ENCODE peak calls at places on chromosomes 7 and 10, in five cellular contexts. Z, P, O, E and H are unnamed samples.

GRCh38 chr10:88236121-88236743 is 346.9 kb downstream of the RNLS start:
- DNase-seq in Z (no peak), P (no peak), O (no peak), E (no peak), H (no peak)

GRCh38 chr10:124717911-124718734 is 26.1 kb downstream of the FAM53B start:
- DNase-seq in Z (peak), P (peak), O (no peak), E (no peak), H (no peak)

GRCh38 chr7:83677180-83677866 is 28.4 kb upstream of the SEMA3E start:
- DNase-seq in Z (no peak), P (no peak), O (no peak), E (no peak), H (no peak)

GRCh38 chr10:132078746-132079345 is 13.1 kb downstream of the JAKMIP3 start:
- DNase-seq in Z (no peak), P (no peak), O (no peak), E (no peak), H (no peak)

GRCh38 chr7:30321992-30322637 is 37.7 kb downstream of the ZNRF2 start:
- DNase-seq in Z (no peak), P (peak), O (no peak), E (no peak), H (peak)

GRCh38 chr10:133419211-133419950 is 5.0 kb downstream of the SPRN start:
- DNase-seq in Z (no peak), P (no peak), O (no peak), E (no peak), H (no peak)

GRCh38 chr10:1170867-1171180 is 114.6 kb downstream of the WDR37 start:
- DNase-seq in Z (no peak), P (no peak), O (no peak), E (no peak), H (no peak)

GRCh38 chr7:156604311-156604710 is 36.3 kb upstream of the RNF32 start:
- DNase-seq in Z (no peak), P (no peak), O (no peak), E (no peak), H (no peak)

GRCh38 chr7:30244340-30244739 is 40.1 kb upstream of the ZNRF2 start:
- DNase-seq in Z (no peak), P (no peak), O (no peak), E (no peak), H (no peak)

GRCh38 chr10:1420663-1421362 is 316.5 kb downstream of the ADARB2 start:
- DNase-seq in Z (peak), P (no peak), O (peak), E (peak), H (peak)

GRCh38 chr10:48414778-48415177 is 108.3 kb downstream of the MAPK8 start:
- DNase-seq in Z (no peak), P (no peak), O (no peak), E (no peak), H (no peak)

GRCh38 chr10:83153714-83154113 is 985.6 kb upstream of the GHITM start:
- DNase-seq in Z (no peak), P (no peak), O (no peak), E (no peak), H (no peak)

GRCh38 chr10:102718220-102718619 is 3.8 kb downstream of the SFXN2 start:
- DNase-seq in Z (no peak), P (no peak), O (peak), E (no peak), H (no peak)

GRCh38 chr7:128201067-128201689 is 39.9 kb upstream of the LEP start:
- DNase-seq in Z (no peak), P (no peak), O (no peak), E (no peak), H (no peak)

DNA sequence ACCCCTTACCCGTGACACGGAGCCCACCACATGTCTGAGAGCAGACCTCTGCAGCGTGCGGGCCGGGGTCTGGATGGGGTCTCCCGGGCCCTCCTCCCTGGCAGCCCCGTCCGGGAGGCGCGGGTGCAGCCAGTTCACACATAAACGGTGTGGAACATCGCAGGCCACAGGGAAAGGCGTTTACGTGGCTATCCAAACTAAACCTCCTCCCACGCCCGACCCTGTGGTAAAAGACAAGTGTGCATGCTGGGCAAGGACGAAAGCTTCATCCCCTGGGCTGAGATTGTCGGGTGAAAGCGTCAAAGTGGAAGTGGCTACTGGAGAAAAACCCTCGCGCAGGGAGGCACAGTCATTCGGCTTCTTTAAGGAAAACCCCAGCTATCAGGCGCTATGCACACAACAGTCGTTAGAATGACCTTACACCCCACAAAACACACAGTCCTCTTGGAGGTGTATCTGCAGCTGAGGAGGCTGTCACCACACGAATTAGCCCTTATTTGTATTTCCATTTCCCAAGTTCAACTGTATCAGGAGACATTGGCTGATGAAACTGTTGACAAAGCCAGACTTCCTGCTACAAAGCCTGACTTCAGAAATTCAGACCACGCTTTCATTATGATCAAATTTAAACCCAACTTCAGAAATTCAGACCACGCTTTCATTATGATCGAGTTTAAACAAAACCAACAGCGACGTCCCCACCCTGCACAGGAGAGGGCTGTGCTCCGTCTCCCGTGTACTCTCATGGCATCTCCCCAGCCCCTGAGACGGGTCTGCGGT is 15.3 kb downstream of the GPER1 start:
- DNase-seq in Z (no peak), P (peak), O (peak), E (no peak), H (peak)
- TF ChIP-seq POLR2AphosphoS5 in Z (no peak), P (peak), O (no peak), E (no peak), H (no peak)

GRCh38 chr10:13920465-13920864 is 333.7 kb downstream of the PRPF18 start:
- DNase-seq in Z (no peak), P (no peak), O (no peak), E (no peak), H (no peak)

GRCh38 chr10:13922591-13922990 is 335.8 kb downstream of the PRPF18 start:
- DNase-seq in Z (no peak), P (no peak), O (no peak), E (no peak), H (no peak)

GRCh38 chr10:13917791-13918190 is 331.0 kb downstream of the PRPF18 start:
- DNase-seq in Z (no peak), P (no peak), O (no peak), E (no peak), H (no peak)

GRCh38 chr10:13921941-13922340 is 335.2 kb downstream of the PRPF18 start:
- DNase-seq in Z (no peak), P (no peak), O (no peak), E (no peak), H (no peak)

GRCh38 chr10:13920031-13920430 is 333.3 kb downstream of the PRPF18 start:
- DNase-seq in Z (no peak), P (no peak), O (no peak), E (no peak), H (no peak)
- TF ChIP-seq TAF1 in Z (no peak), P (no peak), O (no peak), E (no peak), H (no peak)

GRCh38 chr7:150357277-150357676 is 11.3 kb upstream of the REPIN1 start:
- DNase-seq in Z (no peak), P (no peak), O (no peak), E (no peak), H (no peak)
- TF ChIP-seq POLR2AphosphoS5 in Z (no peak), P (no peak), O (no peak), E (no peak), H (no peak)

DNA sequence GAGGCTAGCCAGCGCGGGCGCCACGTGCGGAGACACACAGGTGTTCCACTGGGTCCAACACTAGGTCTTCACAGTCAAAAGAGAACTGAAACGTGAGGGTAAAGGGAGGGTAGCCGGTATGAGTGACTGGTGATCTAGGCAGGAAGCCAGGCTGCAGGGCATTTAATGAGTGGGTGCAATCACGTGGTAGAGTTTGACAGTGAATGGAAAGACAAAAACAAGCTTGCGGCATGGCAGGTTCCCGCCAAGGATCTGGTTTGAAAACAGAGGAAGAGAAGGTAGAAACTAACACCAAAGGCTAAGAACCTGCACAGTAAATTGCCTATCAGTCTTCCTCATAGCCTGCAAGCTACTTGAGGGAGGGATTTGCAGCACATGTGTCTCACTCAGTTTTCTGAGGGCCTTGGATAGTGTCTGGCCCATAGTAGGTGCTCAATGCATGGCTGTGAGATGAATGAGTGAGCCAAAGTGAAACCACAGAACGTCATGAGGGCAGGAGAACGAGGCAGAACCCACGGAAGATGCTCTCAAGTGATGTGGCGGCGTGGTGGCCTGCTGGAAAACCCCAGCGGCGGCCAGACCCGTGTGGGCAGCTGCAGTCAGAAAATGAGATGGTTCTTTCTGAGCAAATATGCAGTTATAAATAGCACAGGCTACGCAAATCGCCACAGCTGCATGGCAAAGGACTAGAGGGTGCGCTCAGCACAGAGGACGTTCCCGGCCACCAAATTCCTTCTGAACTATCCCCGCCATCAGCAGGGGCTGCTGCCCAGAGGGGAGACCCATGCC is 183.6 kb upstream of the NFE2L3 start:
- DNase-seq in Z (no peak), P (peak), O (no peak), E (no peak), H (no peak)
- TF ChIP-seq TAF1 in Z (no peak), P (peak), O (no peak), E (no peak), H (no peak)